ENCODE peak calls at places on chromosome 20, in six cellular contexts. P is OCI-LY7, H is GM23248, O is GM23338, B is HCT116, W is MM.1S. X is an unnamed sample. For H3K9me2, the result is how much of the 10 kb centered on the place peaks cover.

GRCh38 chr20:37316116-37316774 is 26.8 kb downstream of the MANBAL start:
- DNase-seq in P (peak), H (no peak), O (no peak), B (no peak), W (no peak), X (no peak)

GRCh38 chr20:35616465-35617396 is 1.1 kb downstream of the SPAG4 start:
- DNase-seq in P (peak), H (peak), O (peak), B (peak), W (no peak), X (peak)

GRCh38 chr20:19205999-19206398 is 6.4 kb upstream of the SLC24A3 start:
- DNase-seq in P (peak), H (peak), O (peak), B (peak), W (peak), X (peak)

GRCh38 chr20:38926934-38927616 is 858 bp downstream of the FAM83D start:
- DNase-seq in P (peak), H (peak), O (no peak), B (no peak), W (no peak), X (no peak)

GRCh38 chr20:13883425-13883824 is 98.6 kb downstream of the NDUFAF5 start:
- DNase-seq in P (no peak), H (peak), O (no peak), B (no peak), W (no peak), X (no peak)

GRCh38 chr20:49590163-49591017 is 22.5 kb upstream of the PTGIS start:
- DNase-seq in P (no peak), H (no peak), O (no peak), B (no peak), W (no peak), X (no peak)

GRCh38 chr20:50308166-50308512 is 117.5 kb downstream of the CEBPB start:
- DNase-seq in P (peak), H (peak), O (no peak), B (no peak), W (no peak), X (no peak)

GRCh38 chr20:17747431-17747846 is 47.7 kb downstream of the BANF2 start:
- DNase-seq in P (no peak), H (peak), O (no peak), B (peak), W (no peak), X (peak)

GRCh38 chr20:13875265-13875811 is 90.5 kb downstream of the NDUFAF5 start:
- DNase-seq in P (no peak), H (no peak), O (peak), B (no peak), W (no peak), X (no peak)

GRCh38 chr20:15654208-15654649 is 919.0 kb downstream of the KIF16B start:
- DNase-seq in P (peak), H (peak), O (peak), B (peak), W (peak), X (peak)

GRCh38 chr20:17972121-17972520 is 3.3 kb downstream of the MGME1 start:
- DNase-seq in P (no peak), H (no peak), O (no peak), B (no peak), W (no peak), X (no peak)

GRCh38 chr20:24718696-24719095 is 230.4 kb upstream of the CST7 start:
- DNase-seq in P (no peak), H (no peak), O (no peak), B (no peak), W (peak), X (peak)

GRCh38 chr20:37535443-37536132 is 7.9 kb upstream of the BLCAP start:
- DNase-seq in P (no peak), H (no peak), O (no peak), B (no peak), W (no peak), X (no peak)

GRCh38 chr20:48393721-48394120 is 434.1 kb downstream of the PREX1 start:
- DNase-seq in P (no peak), H (no peak), O (no peak), B (no peak), W (no peak), X (no peak)

GRCh38 chr20:63774348-63774735 is 34.8 kb downstream of the SLC2A4RG start:
- DNase-seq in P (no peak), H (no peak), O (no peak), B (no peak), W (no peak), X (no peak)

GRCh38 chr20:36891211-36891610 is 15.3 kb downstream of the TLDC2 start:
- DNase-seq in P (no peak), H (no peak), O (no peak), B (no peak), W (no peak), X (no peak)

GRCh38 chr20:52004720-52005119 is 186.9 kb downstream of the ZFP64 start:
- DNase-seq in P (no peak), H (peak), O (no peak), B (no peak), W (no peak), X (peak)

GRCh38 chr20:23782366-23782983 is 31.7 kb upstream of the CST1 start:
- DNase-seq in P (peak), H (peak), O (peak), B (no peak), W (peak), X (peak)

GRCh38 chr20:11810316-11811130 is 107.2 kb upstream of the BTBD3 start:
- DNase-seq in P (no peak), H (peak), O (no peak), B (no peak), W (no peak), X (peak)

GRCh38 chr20:24651171-24651972 is 181.9 kb downstream of the SYNDIG1 start:
- DNase-seq in P (no peak), H (peak), O (no peak), B (no peak), W (no peak), X (peak)

GRCh38 chr20:22581437-22582385 is 2.7 kb downstream of the FOXA2 start:
- DNase-seq in P (no peak), H (no peak), O (peak), B (no peak), W (no peak), X (no peak)

GRCh38 chr20:22232473-22232872 is 351.9 kb downstream of the FOXA2 start:
- DNase-seq in P (peak), H (no peak), O (no peak), B (no peak), W (no peak), X (no peak)

GRCh38 chr20:38881806-38882440 is 44.3 kb upstream of the FAM83D start:
- DNase-seq in P (no peak), H (no peak), O (no peak), B (no peak), W (no peak), X (peak)

GRCh38 chr20:32522775-32523612 is 62.1 kb downstream of the NOL4L start:
- DNase-seq in P (no peak), H (peak), O (no peak), B (no peak), W (no peak), X (peak)

GRCh38 chr20:33250666-33251065 is 14.9 kb downstream of the BPIFA1 start:
- DNase-seq in P (no peak), H (no peak), O (no peak), B (no peak), W (no peak), X (no peak)

GRCh38 chr20:23668477-23668951 is 20.3 kb downstream of the CST4 start:
- DNase-seq in P (peak), H (peak), O (peak), B (peak), W (peak), X (peak)

GRCh38 chr20:50335105-50335504 is 144.5 kb downstream of the CEBPB start:
- DNase-seq in P (peak), H (peak), O (peak), B (peak), W (no peak), X (peak)

GRCh38 chr20:9409981-9410380 is 104.4 kb upstream of the LAMP5 start:
- DNase-seq in P (no peak), H (peak), O (no peak), B (no peak), W (no peak), X (no peak)

GRCh38 chr20:36644713-36645109 is 1.3 kb downstream of the SLA2 start:
- DNase-seq in P (no peak), H (peak), O (no peak), B (no peak), W (no peak), X (no peak)

GRCh38 chr20:51347871-51348270 is 194.6 kb downstream of the NFATC2 start:
- DNase-seq in P (no peak), H (no peak), O (no peak), B (no peak), W (no peak), X (no peak)

GRCh38 chr20:15740046-15740775 is 833.0 kb downstream of the KIF16B start:
- DNase-seq in P (no peak), H (no peak), O (no peak), B (no peak), W (no peak), X (no peak)

GRCh38 chr20:25750220-25750764 is 53.6 kb upstream of the ZNF337 start:
- DNase-seq in P (no peak), H (no peak), O (no peak), B (no peak), W (no peak), X (no peak)

GRCh38 chr20:61595216-61595615 is 343.2 kb downstream of the CDH4 start:
- DNase-seq in P (no peak), H (no peak), O (no peak), B (no peak), W (no peak), X (no peak)

GRCh38 chr20:25178563-25179438 is 16.7 kb upstream of the ENTPD6 start:
- DNase-seq in P (peak), H (peak), O (peak), B (peak), W (peak), X (peak)

GRCh38 chr20:58342104-58342945 is 32.8 kb downstream of the RAB22A start:
- DNase-seq in P (no peak), H (peak), O (no peak), B (no peak), W (no peak), X (peak)

GRCh38 chr20:51860015-51860882 is 57.9 kb upstream of the SALL4 start:
- DNase-seq in P (no peak), H (peak), O (no peak), B (no peak), W (no peak), X (peak)

GRCh38 chr20:35030136-35030535 is 62.5 kb downstream of the TRPC4AP start:
- DNase-seq in P (no peak), H (no peak), O (no peak), B (no peak), W (no peak), X (no peak)

GRCh38 chr20:61877776-61878477 is 187.8 kb downstream of the TAF4 start:
- DNase-seq in P (no peak), H (no peak), O (no peak), B (no peak), W (no peak), X (no peak)

GRCh38 chr20:15706719-15707118 is 866.5 kb downstream of the KIF16B start:
- DNase-seq in P (no peak), H (peak), O (no peak), B (no peak), W (no peak), X (no peak)

GRCh38 chr20:61643631-61644386 is 391.7 kb downstream of the CDH4 start:
- DNase-seq in P (no peak), H (no peak), O (no peak), B (no peak), W (no peak), X (no peak)

GRCh38 chr20:46108976-46109375 is 9.1 kb upstream of the CD40 start:
- DNase-seq in P (no peak), H (no peak), O (no peak), B (no peak), W (no peak), X (no peak)
- H3K9me2 ChIP-seq in P (under half), H (under half), O (under half), B (under half), W (under half), X (under half)

GRCh38 chr20:60465993-60466682 is 507.9 kb downstream of the CDH26 start:
- DNase-seq in P (no peak), H (peak), O (no peak), B (no peak), W (no peak), X (no peak)
- H3K9me2 ChIP-seq in P (under half), H (under half), O (under half), B (under half), W (under half), X (under half)

GRCh38 chr20:6407163-6407562 is 284.3 kb upstream of the FERMT1 start:
- DNase-seq in P (no peak), H (no peak), O (no peak), B (no peak), W (no peak), X (no peak)

GRCh38 chr20:6416371-6416770 is 293.5 kb upstream of the FERMT1 start:
- DNase-seq in P (no peak), H (no peak), O (peak), B (no peak), W (no peak), X (no peak)

GRCh38 chr20:6411651-6412050 is 288.8 kb upstream of the FERMT1 start:
- DNase-seq in P (no peak), H (no peak), O (no peak), B (no peak), W (no peak), X (no peak)
- H3K9me2 ChIP-seq in P (under half), H (under half), O (under half), B (under half), W (under half), X (under half)

DNA sequence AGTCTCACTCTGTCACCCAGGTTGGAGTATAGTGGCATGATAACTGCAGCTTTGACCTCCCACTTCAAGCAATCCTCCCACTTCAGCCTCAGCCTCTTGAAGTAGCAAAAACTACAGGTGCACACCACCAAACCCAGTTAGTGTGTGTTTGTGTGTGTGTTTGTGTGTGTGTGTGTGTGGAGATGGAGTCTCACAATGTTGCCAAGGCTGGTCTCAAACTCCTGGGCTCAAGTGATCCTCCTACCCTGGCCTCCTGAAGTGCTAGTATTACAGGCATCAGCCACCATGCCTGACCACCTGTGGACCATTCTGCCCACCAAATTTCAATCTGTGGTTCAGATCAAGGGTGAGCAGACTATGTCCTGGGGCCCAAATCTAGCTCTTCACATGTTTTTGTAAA is 8.8 kb downstream of the FASTKD5 start:
- DNase-seq in P (no peak), H (no peak), O (no peak), B (no peak), W (no peak), X (no peak)
- H3K9me2 ChIP-seq in P (under half), H (under half), O (under half), B (under half), W (under half), X (under half)

GRCh38 chr20:45058168-45058850 is 42.6 kb downstream of the KCNS1 start:
- DNase-seq in P (no peak), H (no peak), O (no peak), B (no peak), W (no peak), X (no peak)
- H3K9me2 ChIP-seq in P (under half), H (under half), O (under half), B (under half), W (under half), X (under half)

GRCh38 chr20:739736-740135 is 28.6 kb downstream of the SLC52A3 start:
- DNase-seq in P (no peak), H (no peak), O (no peak), B (no peak), W (no peak), X (no peak)

GRCh38 chr20:740162-740561 is 28.1 kb downstream of the SLC52A3 start:
- DNase-seq in P (no peak), H (no peak), O (no peak), B (no peak), W (no peak), X (no peak)

GRCh38 chr20:742156-742555 is 26.1 kb downstream of the SLC52A3 start:
- DNase-seq in P (no peak), H (no peak), O (no peak), B (no peak), W (no peak), X (no peak)

GRCh38 chr20:745683-746301 is 22.5 kb downstream of the SLC52A3 start:
- DNase-seq in P (peak), H (peak), O (no peak), B (no peak), W (peak), X (no peak)

GRCh38 chr20:741620-742019 is 26.7 kb downstream of the SLC52A3 start:
- DNase-seq in P (no peak), H (no peak), O (no peak), B (no peak), W (no peak), X (no peak)
- H3K9me2 ChIP-seq in P (under half), H (under half), O (under half), B (under half), W (under half), X (under half)

DNA sequence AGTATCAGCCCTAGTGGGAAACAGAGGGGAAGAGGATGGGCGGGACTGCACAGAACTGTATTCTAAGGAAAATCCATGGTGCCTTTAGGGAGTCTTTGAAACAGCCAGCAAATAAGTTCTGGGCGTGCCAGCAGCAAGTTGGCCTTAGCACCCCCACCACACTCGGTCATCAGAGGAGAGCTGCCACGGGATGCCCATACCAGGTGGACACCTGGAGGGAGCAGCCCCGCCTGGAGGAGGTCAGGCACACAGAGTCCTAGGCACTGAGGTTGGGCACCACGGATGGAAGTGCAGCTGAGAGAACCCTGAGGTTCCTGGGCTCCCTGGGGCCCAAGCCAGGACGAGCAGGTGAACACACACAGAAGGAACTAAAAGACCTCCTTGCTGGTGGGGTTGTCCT is 180.8 kb upstream of the PROKR2 start:
- DNase-seq in P (no peak), H (no peak), O (no peak), B (no peak), W (no peak), X (no peak)
- H3K9me2 ChIP-seq in P (under half), H (under half), O (under half), B (under half), W (under half), X (under half)

X was measured in PC-9.